ENCODE peak calls at places on chromosome 18, in ten cellular contexts. N, S, T, R, J, V, F, B, M and A are unnamed samples.

GRCh38 chr18:51278045-51278649 is 80.7 kb upstream of the MEX3C start:
- DNase-seq in V (no peak), S (no peak), M (peak), F (peak), N (peak), J (no peak), B (peak), R (peak), T (peak), A (peak)

GRCh38 chr18:61870151-61870550 is 22.7 kb downstream of the RNF152 start:
- DNase-seq in T (no peak), R (peak), S (peak), M (no peak), N (no peak), B (peak), V (no peak), F (no peak), J (no peak), A (no peak)

GRCh38 chr18:46920067-46920466 is 2.7 kb downstream of the KATNAL2 start:
- DNase-seq in M (no peak), S (no peak), N (no peak), B (no peak), J (no peak), R (no peak), V (no peak), F (peak), T (no peak), A (no peak)

GRCh38 chr18:54630963-54631362 is 39.9 kb downstream of the DYNAP start:
- DNase-seq in J (no peak), V (no peak), R (no peak), M (no peak), B (no peak), S (no peak), F (peak), N (no peak), T (no peak), A (no peak)

GRCh38 chr18:40902436-40902835 is 1052.6 kb upstream of the PIK3C3 start:
- DNase-seq in J (no peak), V (no peak), N (no peak), M (no peak), T (no peak), R (no peak), B (no peak), F (peak), S (no peak), A (no peak)

GRCh38 chr18:37551249-37551648 is 14.3 kb downstream of the CELF4 start:
- DNase-seq in S (no peak), J (no peak), N (no peak), M (no peak), R (no peak), V (no peak), F (no peak), B (no peak), T (no peak), A (no peak)

GRCh38 chr18:48918660-48919415 is 31.9 kb downstream of the SMAD7 start:
- DNase-seq in R (no peak), B (no peak), M (no peak), T (no peak), S (no peak), N (no peak), F (no peak), J (peak), V (no peak), A (no peak)

GRCh38 chr18:65227970-65228369 is 522.8 kb upstream of the CDH7 start:
- DNase-seq in M (no peak), S (no peak), T (no peak), J (no peak), V (no peak), N (no peak), B (no peak), F (no peak), R (no peak), A (no peak)

GRCh38 chr18:71665131-71665530 is 879.0 kb downstream of the CBLN2 start:
- DNase-seq in B (peak), V (peak), R (no peak), T (no peak), S (no peak), N (no peak), J (no peak), M (no peak), F (no peak), A (no peak)

GRCh38 chr18:35128675-35129074 is 87.5 kb downstream of the MAPRE2 start:
- DNase-seq in S (no peak), F (no peak), J (no peak), M (no peak), R (no peak), V (no peak), B (no peak), N (no peak), T (no peak), A (no peak)

GRCh38 chr18:70454705-70455322 is 166.0 kb downstream of the SOCS6 start:
- DNase-seq in V (peak), M (no peak), S (peak), B (peak), R (peak), N (peak), F (peak), T (peak), J (no peak), A (peak)

GRCh38 chr18:22987547-22988182 is 54.5 kb downstream of the RBBP8 start:
- DNase-seq in R (no peak), V (no peak), S (no peak), F (no peak), B (no peak), J (no peak), N (no peak), M (peak), T (no peak), A (no peak)

GRCh38 chr18:32057624-32058165 is 34.0 kb upstream of the RNF138 start:
- DNase-seq in F (no peak), V (no peak), B (no peak), M (no peak), S (no peak), N (no peak), J (no peak), R (no peak), T (peak), A (no peak)

GRCh38 chr18:47595816-47596501 is 334.5 kb downstream of the SMAD2 start:
- DNase-seq in V (no peak), M (peak), F (peak), T (peak), J (no peak), B (peak), N (peak), S (no peak), R (no peak), A (peak)

GRCh38 chr18:62179213-62179612 is 7.6 kb downstream of the PIGN start:
- DNase-seq in F (no peak), S (no peak), V (no peak), B (no peak), R (no peak), T (no peak), M (no peak), J (no peak), N (no peak), A (no peak)

GRCh38 chr18:73613706-73614340 is 533.8 kb downstream of the FBXO15 start:
- DNase-seq in M (no peak), S (peak), R (no peak), F (peak), V (peak), N (no peak), J (no peak), T (no peak), B (peak), A (no peak)

GRCh38 chr18:37836071-37836470 is 270.5 kb upstream of the CELF4 start:
- DNase-seq in S (no peak), J (no peak), R (no peak), F (no peak), M (no peak), N (no peak), B (no peak), V (no peak), T (no peak), A (no peak)

GRCh38 chr18:37361223-37362157 is 204.1 kb downstream of the CELF4 start:
- DNase-seq in J (no peak), F (no peak), N (no peak), M (no peak), B (no peak), S (no peak), R (no peak), V (no peak), T (no peak), A (no peak)

GRCh38 chr18:22710628-22711380 is 222.3 kb upstream of the RBBP8 start:
- DNase-seq in B (peak), R (no peak), N (no peak), J (peak), M (peak), T (no peak), F (peak), S (peak), V (peak), A (no peak)

GRCh38 chr18:39966275-39966674 is 1988.8 kb upstream of the PIK3C3 start:
- DNase-seq in V (no peak), B (peak), S (no peak), M (no peak), F (no peak), J (no peak), N (no peak), R (no peak), T (no peak), A (no peak)

GRCh38 chr18:74477771-74478170 is 18.4 kb upstream of the CNDP2 start:
- DNase-seq in F (no peak), N (no peak), T (no peak), M (no peak), B (peak), S (no peak), R (no peak), V (no peak), J (no peak), A (no peak)

GRCh38 chr18:62751977-62752376 is 36.6 kb downstream of the PHLPP1 start:
- DNase-seq in T (no peak), R (no peak), V (no peak), N (no peak), B (no peak), S (no peak), J (no peak), F (no peak), M (no peak), A (no peak)

GRCh38 chr18:41371718-41372117 is 583.3 kb upstream of the PIK3C3 start:
- DNase-seq in F (no peak), S (no peak), N (no peak), M (no peak), V (no peak), B (no peak), J (no peak), R (no peak), T (no peak), A (no peak)

GRCh38 chr18:45774065-45774521 is 50.1 kb downstream of the SLC14A1 start:
- DNase-seq in V (peak), F (peak), B (peak), M (no peak), N (no peak), T (peak), S (peak), R (no peak), J (no peak), A (no peak)

GRCh38 chr18:23032030-23032582 is 99.0 kb downstream of the RBBP8 start:
- DNase-seq in R (no peak), M (no peak), N (no peak), B (peak), V (peak), S (peak), F (peak), J (no peak), T (no peak), A (no peak)

GRCh38 chr18:44537521-44537920 is 143.2 kb upstream of the SETBP1 start:
- DNase-seq in B (peak), T (no peak), V (peak), J (peak), F (peak), M (no peak), N (no peak), R (peak), S (peak), A (no peak)

GRCh38 chr18:23883277-23883790 is 131.2 kb upstream of the TTC39C start:
- DNase-seq in S (peak), F (peak), V (no peak), T (no peak), M (no peak), R (no peak), N (no peak), J (peak), B (peak), A (no peak)

GRCh38 chr18:21163647-21164625 is 52.3 kb upstream of the ROCK1 start:
- DNase-seq in V (peak), F (peak), M (no peak), B (peak), R (peak), N (no peak), T (peak), S (peak), J (no peak), A (no peak)

GRCh38 chr18:47729356-47729755 is 201.1 kb downstream of the SMAD2 start:
- DNase-seq in B (no peak), M (no peak), S (no peak), T (no peak), R (no peak), V (no peak), N (no peak), F (no peak), J (peak), A (no peak)

GRCh38 chr18:58025733-58026132 is 18.3 kb upstream of the NEDD4L start:
- DNase-seq in T (no peak), S (no peak), R (no peak), M (no peak), N (no peak), B (peak), F (peak), J (no peak), V (peak), A (no peak)

GRCh38 chr18:47265197-47265596 is 13.7 kb upstream of the SKOR2 start:
- DNase-seq in F (peak), R (peak), B (peak), T (no peak), J (no peak), N (no peak), M (no peak), V (peak), S (peak), A (no peak)

GRCh38 chr18:25062720-25063119 is 289.2 kb downstream of the ZNF521 start:
- DNase-seq in T (no peak), B (no peak), R (no peak), F (no peak), V (no peak), N (no peak), S (no peak), J (no peak), M (no peak), A (no peak)

GRCh38 chr18:62505669-62506494 is 16.9 kb upstream of the ZCCHC2 start:
- DNase-seq in B (no peak), M (no peak), T (peak), S (no peak), N (no peak), R (no peak), F (peak), J (no peak), V (no peak), A (peak)

GRCh38 chr18:2955966-2956521 is 56.9 kb downstream of the LPIN2 start:
- DNase-seq in S (peak), J (no peak), N (no peak), V (no peak), M (no peak), T (no peak), B (peak), R (no peak), F (no peak), A (no peak)

GRCh38 chr18:6242004-6242403 is 172.7 kb downstream of the L3MBTL4 start:
- DNase-seq in N (no peak), R (no peak), B (no peak), F (no peak), T (no peak), S (no peak), M (no peak), J (no peak), V (no peak), A (no peak)

GRCh38 chr18:52670903-52671302 is 330.9 kb downstream of the DCC start:
- DNase-seq in S (peak), B (peak), T (peak), R (no peak), J (no peak), N (no peak), V (peak), M (no peak), F (peak), A (no peak)

GRCh38 chr18:33866386-33866785 is 288.4 kb downstream of the ASXL3 start:
- DNase-seq in F (no peak), B (no peak), T (no peak), M (no peak), S (no peak), N (no peak), V (no peak), J (no peak), R (no peak), A (no peak)

GRCh38 chr18:45287531-45287930 is 327.7 kb upstream of the SLC14A2 start:
- DNase-seq in S (no peak), R (no peak), B (no peak), F (no peak), V (no peak), N (no peak), T (no peak), J (no peak), M (peak), A (no peak)

GRCh38 chr18:812123-812672 is at the start of gene YES1:
- DNase-seq in R (no peak), M (peak), B (peak), F (peak), S (peak), T (peak), J (peak), V (peak), N (peak), A (no peak)
- H3K4me3 ChIP-seq in R (peak), M (peak), B (peak), F (peak), S (peak), T (peak), J (peak), V (peak), N (peak), A (peak)

DNA sequence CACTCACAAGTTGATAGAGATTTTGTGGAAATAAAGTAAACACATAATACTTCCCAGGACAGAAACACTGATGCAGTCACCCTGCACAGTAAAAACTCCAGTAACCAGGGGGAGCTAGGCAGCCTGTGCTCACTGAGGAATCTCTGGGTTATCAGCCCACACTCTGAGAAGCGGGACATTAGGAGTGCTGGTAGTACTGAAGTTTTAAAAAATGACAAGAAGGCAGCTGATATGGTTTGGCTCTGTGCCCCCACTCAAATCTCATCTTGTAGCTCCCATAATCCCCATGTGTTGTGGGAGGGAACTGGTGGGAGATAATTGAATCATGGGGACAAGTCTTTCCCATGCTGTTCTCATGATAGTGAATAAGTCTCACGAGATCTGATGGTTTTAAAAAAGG is 31.4 kb downstream of the KCTD1 start:
- DNase-seq in F (no peak), N (no peak), T (no peak), M (no peak), V (peak), R (no peak), S (no peak), B (no peak), J (no peak), A (no peak)
- TF ChIP-seq CTCF in F (no peak), N (no peak), T (no peak), M (no peak), V (no peak), R (no peak), S (no peak), B (no peak), J (no peak), A (no peak)

DNA sequence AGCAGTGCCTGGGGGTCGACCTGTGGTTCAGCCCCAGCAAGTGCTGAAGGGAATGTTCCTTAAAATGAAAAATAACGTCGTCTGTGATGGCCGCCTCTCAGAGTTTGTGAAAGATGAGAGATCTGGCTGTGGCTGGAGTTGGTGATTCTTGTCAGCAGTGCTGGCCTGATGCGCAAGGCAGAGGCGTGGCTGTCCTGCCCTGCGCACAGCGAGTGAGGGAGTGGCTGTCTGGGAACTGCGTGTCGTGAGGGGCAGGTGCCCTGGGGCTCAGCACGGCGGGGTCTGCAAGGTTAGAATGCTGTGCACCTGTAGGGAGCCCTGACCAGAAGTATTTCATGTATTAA is 8.8 kb downstream of the NFATC1 start:
- DNase-seq in R (no peak), T (no peak), M (no peak), F (no peak), N (no peak), J (no peak), S (no peak), B (no peak), V (no peak), A (no peak)
- H3K4me3 ChIP-seq in R (no peak), T (no peak), M (no peak), F (no peak), N (no peak), J (no peak), S (no peak), B (no peak), V (no peak), A (no peak)

DNA sequence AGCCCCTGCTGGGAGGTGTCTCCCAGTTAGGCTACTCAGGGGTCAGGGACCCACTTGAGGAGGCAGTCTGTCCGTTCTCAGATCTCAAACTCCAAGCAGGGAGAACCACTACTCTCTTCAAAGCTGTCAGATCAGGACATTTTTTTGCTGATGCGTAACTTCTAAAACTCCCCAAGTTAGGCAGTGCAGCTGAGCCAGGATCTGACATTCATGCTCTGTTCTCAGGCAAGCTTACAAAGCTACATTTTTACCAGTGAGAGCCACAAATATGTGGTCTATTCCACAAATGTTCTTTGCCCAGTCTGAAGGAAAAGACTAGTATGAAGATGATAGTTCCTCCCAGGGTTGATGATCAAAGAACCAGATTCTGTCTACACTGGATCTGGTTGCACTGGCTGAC is 184.1 kb downstream of the MTCL1 start:
- DNase-seq in J (no peak), N (no peak), V (peak), T (no peak), F (no peak), M (no peak), R (no peak), B (no peak), S (peak), A (no peak)
- TF ChIP-seq CTCF in J (no peak), N (no peak), V (no peak), T (no peak), F (no peak), M (no peak), R (no peak), B (no peak), S (no peak), A (no peak)

DNA sequence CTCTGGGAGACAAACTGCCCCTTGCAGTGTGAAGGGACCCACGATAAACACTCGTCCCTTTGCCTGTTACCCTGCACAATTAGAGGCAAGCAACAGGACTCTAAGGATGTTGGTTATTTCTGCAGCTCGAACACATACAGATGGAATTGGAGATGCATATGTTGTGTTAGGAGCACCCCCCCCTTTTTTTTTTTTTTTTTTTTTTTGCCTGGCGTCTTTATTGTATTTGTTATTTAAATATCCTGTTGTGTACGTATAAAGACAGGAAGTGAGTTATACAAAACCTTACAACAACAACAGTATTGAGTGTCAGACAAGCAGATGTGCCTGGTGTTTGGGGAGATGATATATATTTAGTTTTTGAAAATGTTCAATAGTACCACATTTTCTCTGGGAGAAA is 23.0 kb upstream of the ZNF516 start:
- DNase-seq in R (no peak), V (no peak), T (no peak), B (peak), S (no peak), N (no peak), J (no peak), M (no peak), F (no peak), A (no peak)
- H3K4me3 ChIP-seq in R (peak), V (peak), T (peak), B (peak), S (peak), N (no peak), J (peak), M (peak), F (no peak), A (no peak)